ENCODE peak calls at places on chromosomes 7 and 10, in four cellular contexts. T, W, I and F are unnamed samples.

GRCh38 chr7:137717811-137718271 is 128.9 kb downstream of the DGKI start:
- DNase-seq in W (peak), T (no peak), I (no peak), F (peak)

GRCh38 chr7:55520426-55521140 is 51.7 kb downstream of the VOPP1 start:
- DNase-seq in W (no peak), T (no peak), I (no peak), F (no peak)

GRCh38 chr7:141409911-141410329 is 141.3 kb upstream of the AGK start:
- DNase-seq in T (no peak), W (no peak), I (peak), F (no peak)

GRCh38 chr10:49474901-49475300 is 64.0 kb downstream of the ERCC6 start:
- DNase-seq in W (no peak), I (no peak), T (no peak), F (peak)

GRCh38 chr10:80579370-80579769 is 41.7 kb downstream of the SH2D4B start:
- DNase-seq in T (no peak), I (no peak), W (no peak), F (no peak)

GRCh38 chr10:130498042-130498441 is 361.9 kb downstream of the GLRX3 start:
- DNase-seq in W (no peak), I (no peak), T (no peak), F (no peak)

GRCh38 chr7:41010967-41011366 is 691.9 kb downstream of the INHBA start:
- DNase-seq in I (no peak), T (no peak), W (no peak), F (peak)

GRCh38 chr10:49270565-49270964 is 28.4 kb upstream of the C10orf71 start:
- DNase-seq in W (no peak), I (no peak), T (no peak), F (no peak)

GRCh38 chr10:68897336-68897741 is 3.8 kb upstream of the DDX50 start:
- DNase-seq in I (peak), W (peak), T (peak), F (peak)

GRCh38 chr7:47180268-47180826 is 401.6 kb downstream of the TNS3 start:
- DNase-seq in T (peak), I (peak), W (peak), F (peak)

GRCh38 chr10:70324951-70325781 is 41.4 kb upstream of the NPFFR1 start:
- DNase-seq in W (no peak), T (no peak), I (no peak), F (no peak)

GRCh38 chr7:32506266-32507054 is 11.2 kb downstream of the AVL9 start:
- DNase-seq in I (no peak), W (peak), T (peak), F (peak)

GRCh38 chr7:97697396-97697795 is 34.5 kb upstream of the TAC1 start:
- DNase-seq in T (no peak), W (no peak), I (no peak), F (no peak)

GRCh38 chr7:35802102-35802466 is 1.2 kb downstream of the SEPTIN7 start:
- DNase-seq in T (no peak), W (no peak), I (no peak), F (no peak)

GRCh38 chr7:37282927-37283326 is 165.7 kb downstream of the ELMO1 start:
- DNase-seq in I (no peak), T (no peak), W (no peak), F (no peak)

GRCh38 chr7:91945476-91945875 is 4.8 kb downstream of the AKAP9 start:
- DNase-seq in T (peak), W (peak), I (no peak), F (peak)

GRCh38 chr7:39754326-39755120 is 131.2 kb downstream of the RALA start:
- DNase-seq in T (peak), I (no peak), W (peak), F (peak)

GRCh38 chr7:94264756-94265155 is 129.9 kb upstream of the COL1A2 start:
- DNase-seq in W (no peak), T (no peak), I (no peak), F (no peak)

GRCh38 chr7:57202274-57202673 is 70.0 kb upstream of the ZNF479 start:
- DNase-seq in W (no peak), I (no peak), T (no peak), F (no peak)

GRCh38 chr7:11835260-11835659 is 3.3 kb upstream of the THSD7A start:
- DNase-seq in W (peak), I (peak), T (no peak), F (no peak)

GRCh38 chr10:21624951-21625350 is 90.9 kb downstream of the MLLT10 start:
- DNase-seq in W (no peak), T (no peak), I (no peak), F (no peak)

GRCh38 chr7:42227523-42227922 is 9.5 kb downstream of the GLI3 start:
- DNase-seq in W (no peak), I (no peak), T (no peak), F (no peak)

GRCh38 chr7:42210333-42210732 is 26.7 kb downstream of the GLI3 start:
- DNase-seq in T (no peak), I (no peak), W (no peak), F (no peak)

GRCh38 chr10:22851865-22852239 is 76.0 kb upstream of the ARMC3 start:
- DNase-seq in I (no peak), W (no peak), T (no peak), F (peak)

GRCh38 chr10:75492151-75492550 is 60.7 kb downstream of the LRMDA start:
- DNase-seq in W (no peak), T (no peak), I (no peak), F (no peak)

GRCh38 chr7:53094191-53094590 is 58.8 kb downstream of the POM121L12 start:
- DNase-seq in W (no peak), T (no peak), I (no peak), F (no peak)